ENCODE peak calls at places on chromosome 1, in six cellular contexts. D, P, V, K, I and O are unnamed samples.

GRCh38 chr1:48003741-48004503 is 6.7 kb upstream of the TRABD2B start:
- DNase-seq in P (no peak), D (no peak), V (no peak), I (no peak), K (no peak), O (no peak)

GRCh38 chr1:11505591-11506538 is 26.9 kb downstream of the DISP3 start:
- DNase-seq in D (no peak), K (no peak), V (no peak), P (no peak), I (no peak), O (no peak)

GRCh38 chr1:16012590-16013219 is 5.1 kb downstream of the HSPB7 start:
- DNase-seq in P (no peak), D (peak), I (peak), K (no peak), V (peak), O (no peak)

GRCh38 chr1:166944186-166944967 is 31.0 kb downstream of the ILDR2 start:
- DNase-seq in K (no peak), I (peak), P (no peak), D (no peak), V (no peak), O (no peak)

GRCh38 chr1:178055779-178056471 is 38.0 kb upstream of the RASAL2 start:
- DNase-seq in K (no peak), I (no peak), P (no peak), V (no peak), D (peak), O (no peak)

GRCh38 chr1:211574705-211575104 is 4.3 kb downstream of the SLC30A1 start:
- DNase-seq in P (no peak), D (no peak), I (no peak), K (no peak), V (no peak), O (no peak)

GRCh38 chr1:149931212-149931805 is 3.7 kb upstream of the SF3B4 start:
- DNase-seq in V (no peak), K (no peak), D (no peak), P (no peak), I (no peak), O (no peak)

GRCh38 chr1:22949807-22950462 is 22.7 kb downstream of the LACTBL1 start:
- DNase-seq in V (no peak), P (no peak), K (no peak), D (no peak), I (peak), O (no peak)

GRCh38 chr1:10528066-10529014 is 53.6 kb downstream of the PEX14 start:
- DNase-seq in V (no peak), K (no peak), P (no peak), D (no peak), I (peak), O (no peak)

GRCh38 chr1:89519779-89520358 is 4.8 kb upstream of the LRRC8B start:
- DNase-seq in V (peak), P (peak), D (peak), K (peak), I (peak), O (no peak)

GRCh38 chr1:115299266-115299665 is 38.8 kb downstream of the NGF start:
- DNase-seq in K (no peak), I (no peak), P (no peak), V (no peak), D (no peak), O (no peak)

GRCh38 chr1:201597551-201598230 is 58.8 kb downstream of the NAV1 start:
- DNase-seq in P (no peak), I (no peak), K (peak), V (no peak), D (no peak), O (no peak)

GRCh38 chr1:95650631-95651030 is 416.6 kb downstream of the RWDD3 start:
- DNase-seq in P (no peak), D (no peak), V (no peak), I (no peak), K (no peak), O (no peak)